ENCODE peak calls at places on chromosomes 3 and 15, in five cellular contexts. R is transverse colon, H is testis, F is sigmoid colon, Q is A549. A is an unnamed sample.

GRCh38 chr15:72231847-72232461 is 964 bp upstream of the PKM start:
- DNase-seq in Q (peak; percentile 84), R (peak; percentile 59), H (peak; percentile 76), F (no peak), A (peak; percentile 67)

GRCh38 chr15:44811347-44811746 is 75.0 kb downstream of the TRIM69 start:
- DNase-seq in R (peak; percentile 47), H (no peak), Q (no peak), F (no peak), A (no peak)

GRCh38 chr3:112817271-112817670 is 29.4 kb downstream of the CD200R1L start:
- DNase-seq in F (no peak), H (no peak), R (no peak), Q (no peak), A (no peak)

GRCh38 chr3:141401584-141402475 is 33.5 kb downstream of the ZBTB38 start:
- DNase-seq in Q (peak; percentile 50), R (peak; percentile 51), F (no peak), H (peak; percentile 62), A (peak; percentile 94)

GRCh38 chr15:48086162-48086561 is 34.6 kb upstream of the SLC24A5 start:
- DNase-seq in R (no peak), H (no peak), Q (no peak), F (no peak), A (no peak)

GRCh38 chr3:19931180-19931692 is 2.8 kb downstream of the EFHB start:
- DNase-seq in R (no peak), F (no peak), H (no peak), Q (no peak), A (no peak)

GRCh38 chr3:39192490-39193092 is at the start of gene XIRP1:
- DNase-seq in R (no peak), F (no peak), Q (no peak), H (no peak), A (no peak)

GRCh38 chr15:97576916-97577645 is 383.4 kb upstream of the ARRDC4 start:
- DNase-seq in F (no peak), R (no peak), H (no peak), Q (no peak), A (no peak)

GRCh38 chr15:94743668-94744067 is 512.3 kb downstream of the MCTP2 start:
- DNase-seq in Q (no peak), R (no peak), F (no peak), H (no peak), A (no peak)

GRCh38 chr3:27022096-27022761 is 347.0 kb downstream of the NEK10 start:
- DNase-seq in H (no peak), R (no peak), Q (no peak), F (no peak), A (no peak)

GRCh38 chr3:197329382-197329781 is 31.0 kb upstream of the DLG1 start:
- DNase-seq in R (no peak), H (no peak), Q (no peak), F (no peak), A (no peak)

GRCh38 chr3:10331320-10331719 is 10.4 kb upstream of the SEC13 start:
- DNase-seq in R (no peak), H (no peak), Q (no peak), F (no peak), A (no peak)

GRCh38 chr3:98782826-98783500 is 19.8 kb downstream of the ST3GAL6 start:
- DNase-seq in Q (no peak), R (no peak), H (no peak), F (no peak), A (no peak)

DNA sequence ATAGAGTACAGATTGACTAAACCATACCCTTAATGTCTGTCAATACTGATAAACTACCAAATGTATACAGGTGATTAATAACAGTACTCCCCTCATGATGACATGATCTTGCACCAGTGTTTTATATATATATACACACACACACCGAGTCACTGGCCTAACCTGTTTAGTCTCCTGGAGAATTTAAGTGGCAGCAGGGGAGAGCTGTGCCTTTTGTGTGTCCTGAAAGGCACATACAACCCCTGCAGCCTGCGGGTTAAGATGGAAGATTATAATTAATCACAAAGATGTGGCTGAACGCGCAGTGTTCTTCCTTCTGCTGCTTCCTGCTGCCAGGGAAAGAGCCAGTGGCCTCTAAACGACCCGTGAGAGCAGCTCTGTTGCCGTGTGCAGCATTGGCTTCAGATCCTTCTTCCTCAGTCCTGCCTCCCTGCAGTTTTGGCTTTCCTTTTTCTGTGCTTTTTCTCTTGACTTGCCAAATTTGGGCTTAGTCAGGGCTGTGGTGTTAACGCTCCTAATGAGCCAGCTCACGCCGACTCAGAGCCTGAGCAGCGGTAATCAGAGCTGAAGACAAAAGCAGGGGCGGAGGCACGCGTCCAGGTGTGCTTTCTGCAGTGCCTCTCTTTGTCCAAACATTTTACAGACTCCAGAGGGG is 42.5 kb upstream of the UBE3A start:
- DNase-seq in R (peak; percentile 8), H (no peak), Q (no peak), F (no peak), A (no peak)
- H3K4me3 ChIP-seq in R (no peak overlapping the region), H (no peak overlapping the region), Q (no peak overlapping the region), F (peak overlapping the region; percentile 28), A (peak overlapping the region; percentile 23)

DNA sequence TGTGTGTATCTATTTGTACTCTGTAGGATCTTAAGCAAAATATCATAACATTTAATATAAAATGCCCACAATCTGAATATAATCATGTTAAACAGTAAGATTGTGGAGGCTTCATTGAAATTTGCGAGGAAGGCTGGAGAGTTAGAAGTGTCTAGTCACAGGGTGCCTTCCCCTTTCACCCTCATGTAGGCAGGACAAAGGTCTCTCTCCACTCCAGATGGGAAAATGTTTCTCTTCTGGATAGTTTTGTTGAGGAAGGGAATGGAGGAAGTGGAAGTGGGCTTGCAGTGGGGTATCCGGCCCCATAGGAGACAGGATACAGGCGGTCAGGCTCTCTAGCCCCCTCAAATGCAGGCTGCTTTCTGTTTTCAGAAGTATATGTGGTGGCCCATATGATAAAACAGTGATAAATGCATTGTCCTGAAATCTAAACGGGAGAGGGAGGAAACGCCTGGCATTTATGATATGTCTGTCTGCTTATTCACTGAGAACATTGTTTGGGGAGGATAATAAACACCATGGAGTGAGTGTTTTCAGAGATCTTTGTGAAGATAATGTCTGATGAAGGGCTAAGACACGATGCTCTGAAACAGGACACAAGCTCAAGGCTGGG is 13.3 kb upstream of the MYZAP start:
- DNase-seq in Q (no peak), R (no peak), F (no peak), H (no peak), A (no peak)
- TF ChIP-seq POLR2A in Q (no peak), R (no peak), F (no peak), H (no peak), A (no peak)

DNA sequence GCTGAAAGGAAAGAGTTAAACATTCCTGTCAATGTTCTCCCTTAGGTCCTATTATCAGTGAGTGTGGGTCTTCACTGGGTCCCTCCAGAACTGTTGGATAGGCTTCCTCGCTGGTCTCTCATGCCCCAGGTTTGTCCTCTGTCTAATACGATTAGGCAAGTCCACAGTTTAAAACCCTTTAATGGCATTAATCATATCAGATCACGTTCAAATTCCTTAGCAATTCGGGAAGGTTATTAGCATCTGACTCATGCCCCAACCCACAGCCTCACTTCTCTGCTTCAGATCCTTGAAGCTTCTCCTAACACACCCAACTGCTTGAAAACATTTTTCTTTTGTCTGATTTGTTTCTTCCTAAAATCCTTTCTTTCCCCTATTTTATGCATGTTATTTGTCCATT is 224.3 kb upstream of the ATP10A start:
- DNase-seq in Q (no peak), H (no peak), F (no peak), R (no peak), A (no peak)
- H3K4me3 ChIP-seq in Q (no peak overlapping the region), H (no peak overlapping the region), F (no peak overlapping the region), R (no peak overlapping the region), A (no peak overlapping the region)

GRCh38 chr3:149752051-149752787 is at the start of gene COMMD2:
- DNase-seq in F (peak; percentile 90), R (peak; percentile 78), Q (peak; percentile 82), H (peak; percentile 82), A (peak; percentile 82)
- TF ChIP-seq POLR2A in F (peak; percentile 58), R (peak; percentile 64), Q (peak; percentile 86), H (no peak), A (no peak)

DNA sequence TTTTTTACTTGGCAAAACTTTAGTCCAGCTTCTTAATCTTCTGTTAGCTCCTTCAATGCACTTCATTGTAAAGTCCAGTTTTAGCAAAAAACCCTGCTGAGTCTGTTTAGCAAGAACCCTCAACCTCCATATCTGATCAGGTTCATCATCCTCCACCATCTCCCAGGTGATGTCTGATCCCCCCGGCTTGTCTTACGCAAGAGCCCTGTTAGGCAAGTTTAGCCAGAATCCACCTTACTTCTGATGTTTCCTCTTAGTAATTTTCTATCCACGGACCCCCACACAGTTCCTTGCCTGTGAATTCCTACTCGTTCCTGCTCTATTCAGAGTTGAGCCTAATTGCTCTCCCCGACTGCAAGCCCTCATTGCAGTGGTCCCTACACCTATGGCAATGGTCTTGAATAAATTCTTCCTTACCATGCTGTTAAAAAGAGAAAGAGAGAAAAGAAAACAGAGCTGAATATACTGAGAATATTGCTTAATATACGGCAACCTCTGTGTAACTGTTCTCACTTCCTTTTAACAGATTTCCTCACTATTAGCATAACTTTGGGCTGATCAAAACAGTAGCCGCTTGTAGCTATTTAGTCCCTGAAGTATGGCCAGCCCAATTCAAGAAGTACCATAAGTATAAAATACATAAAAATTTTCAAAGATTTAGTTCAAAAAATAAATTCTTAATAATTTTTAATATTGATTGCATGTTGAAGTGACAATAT is 78.7 kb upstream of the MME start:
- DNase-seq in F (no peak), Q (no peak), R (no peak), H (no peak), A (no peak)
- H3K4me3 ChIP-seq in F (no peak overlapping the region), Q (no peak overlapping the region), R (no peak overlapping the region), H (no peak overlapping the region), A (no peak overlapping the region)

DNA sequence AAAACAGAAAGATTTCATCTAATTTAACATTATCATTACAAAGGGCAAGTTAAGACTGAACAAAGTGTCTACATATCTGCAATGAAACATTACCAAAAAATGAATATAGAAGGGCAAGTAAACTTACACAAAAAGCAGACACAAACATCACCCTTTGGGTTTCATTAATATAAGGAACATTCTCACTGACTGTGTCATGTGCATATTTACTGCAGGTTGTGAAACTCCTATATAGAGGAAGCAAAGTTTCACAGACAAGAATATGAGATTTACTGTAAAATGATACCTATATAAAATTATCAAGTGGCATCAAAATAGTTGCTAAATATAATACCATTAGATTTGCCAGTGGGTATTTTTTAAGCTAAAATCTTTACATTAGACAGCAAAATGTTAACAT is 102.2 kb downstream of the FBXL22 start:
- DNase-seq in R (no peak), F (no peak), H (no peak), Q (no peak), A (no peak)
- TF ChIP-seq POLR2A in R (no peak), F (no peak), H (no peak), Q (no peak), A (no peak)

GRCh38 chr15:70327328-70328136 is 229.8 kb upstream of the TLE3 start:
- DNase-seq in F (no peak), Q (no peak), H (no peak), R (no peak), A (no peak)
- H3K4me3 ChIP-seq in F (no peak overlapping the region), Q (no peak overlapping the region), H (no peak overlapping the region), R (no peak overlapping the region), A (no peak overlapping the region)

GRCh38 chr3:177197041-177197933 is at the start of gene TBL1XR1:
- DNase-seq in R (peak; percentile 95), F (peak; percentile 97), H (peak; percentile 93), Q (peak; percentile 66), A (peak; percentile 93)
- TF ChIP-seq POLR2A in R (no peak), F (no peak), H (no peak), Q (no peak), A (no peak)

GRCh38 chr15:67862771-67863441 is 23.1 kb upstream of the RNU6-1 start:
- DNase-seq in R (no peak), H (no peak), F (no peak), Q (no peak), A (no peak)
- H3K4me3 ChIP-seq in R (peak overlapping the region; percentile 35), H (peak overlapping the region; percentile 53), F (peak overlapping the region; percentile 47), Q (no peak overlapping the region), A (no peak overlapping the region)